ENCODE peak calls at places on chromosomes 6 and 20, in six cellular contexts. One of them, this sample, is unnamed.

GRCh38 chr6:149190228-149190831 is 127.2 kb upstream of the TAB2 start:
- DNase-seq in AG08396: no peak
- DNase-seq in astrocyte of the cerebellum: no peak
- DNase-seq in CD4-positive, alpha-beta memory T cell: peak
- DNase-seq in WERI-Rb-1: peak
- DNase-seq in stimulated activated effector memory CD8-positive, alpha-beta T cell treated with anti-CD3 and anti-CD28 coated beads, Interleukin-12 subunit alpha, Interleukin-12 subunit beta, amount 100 ng/mL, for 72 hours: no peak
- DNase-seq in this sample: no peak

GRCh38 chr6:129207832-129208231 is 324.9 kb downstream of the LAMA2 start:
- DNase-seq in AG08396: no peak
- DNase-seq in astrocyte of the cerebellum: no peak
- DNase-seq in CD4-positive, alpha-beta memory T cell: no peak
- DNase-seq in WERI-Rb-1: no peak
- DNase-seq in stimulated activated effector memory CD8-positive, alpha-beta T cell treated with anti-CD3 and anti-CD28 coated beads, Interleukin-12 subunit alpha, Interleukin-12 subunit beta, amount 100 ng/mL, for 72 hours: no peak
- DNase-seq in this sample: no peak

GRCh38 chr6:107418118-107418517 is 41.2 kb downstream of the PDSS2 start:
- DNase-seq in AG08396: peak
- DNase-seq in astrocyte of the cerebellum: no peak
- DNase-seq in CD4-positive, alpha-beta memory T cell: no peak
- DNase-seq in WERI-Rb-1: peak
- DNase-seq in stimulated activated effector memory CD8-positive, alpha-beta T cell treated with anti-CD3 and anti-CD28 coated beads, Interleukin-12 subunit alpha, Interleukin-12 subunit beta, amount 100 ng/mL, for 72 hours: no peak
- DNase-seq in this sample: no peak

GRCh38 chr20:23120261-23120660 is 34.1 kb upstream of the CD93 start:
- DNase-seq in AG08396: no peak
- DNase-seq in astrocyte of the cerebellum: no peak
- DNase-seq in CD4-positive, alpha-beta memory T cell: no peak
- DNase-seq in WERI-Rb-1: no peak
- DNase-seq in stimulated activated effector memory CD8-positive, alpha-beta T cell treated with anti-CD3 and anti-CD28 coated beads, Interleukin-12 subunit alpha, Interleukin-12 subunit beta, amount 100 ng/mL, for 72 hours: no peak
- DNase-seq in this sample: no peak

GRCh38 chr6:43798688-43799444 is 28.9 kb downstream of the VEGFA start:
- DNase-seq in AG08396: peak
- DNase-seq in astrocyte of the cerebellum: no peak
- DNase-seq in CD4-positive, alpha-beta memory T cell: no peak
- DNase-seq in WERI-Rb-1: peak
- DNase-seq in stimulated activated effector memory CD8-positive, alpha-beta T cell treated with anti-CD3 and anti-CD28 coated beads, Interleukin-12 subunit alpha, Interleukin-12 subunit beta, amount 100 ng/mL, for 72 hours: no peak
- DNase-seq in this sample: no peak

GRCh38 chr20:34546751-34547181 is 11.8 kb upstream of the MAP1LC3A start:
- DNase-seq in AG08396: no peak
- DNase-seq in astrocyte of the cerebellum: no peak
- DNase-seq in CD4-positive, alpha-beta memory T cell: no peak
- DNase-seq in WERI-Rb-1: peak
- DNase-seq in stimulated activated effector memory CD8-positive, alpha-beta T cell treated with anti-CD3 and anti-CD28 coated beads, Interleukin-12 subunit alpha, Interleukin-12 subunit beta, amount 100 ng/mL, for 72 hours: no peak
- DNase-seq in this sample: no peak

GRCh38 chr6:138467901-138468300 is 31.4 kb downstream of the NHSL1 start:
- DNase-seq in AG08396: no peak
- DNase-seq in astrocyte of the cerebellum: no peak
- DNase-seq in CD4-positive, alpha-beta memory T cell: no peak
- DNase-seq in WERI-Rb-1: no peak
- DNase-seq in stimulated activated effector memory CD8-positive, alpha-beta T cell treated with anti-CD3 and anti-CD28 coated beads, Interleukin-12 subunit alpha, Interleukin-12 subunit beta, amount 100 ng/mL, for 72 hours: no peak
- DNase-seq in this sample: no peak

GRCh38 chr20:44336725-44337380 is at the start of gene R3HDML:
- DNase-seq in AG08396: no peak
- DNase-seq in astrocyte of the cerebellum: no peak
- DNase-seq in CD4-positive, alpha-beta memory T cell: no peak
- DNase-seq in WERI-Rb-1: no peak
- DNase-seq in stimulated activated effector memory CD8-positive, alpha-beta T cell treated with anti-CD3 and anti-CD28 coated beads, Interleukin-12 subunit alpha, Interleukin-12 subunit beta, amount 100 ng/mL, for 72 hours: no peak
- DNase-seq in this sample: no peak

GRCh38 chr20:40945754-40946451 is 82.7 kb upstream of the TOP1 start:
- DNase-seq in AG08396: peak
- DNase-seq in astrocyte of the cerebellum: peak
- DNase-seq in CD4-positive, alpha-beta memory T cell: no peak
- DNase-seq in WERI-Rb-1: peak
- DNase-seq in stimulated activated effector memory CD8-positive, alpha-beta T cell treated with anti-CD3 and anti-CD28 coated beads, Interleukin-12 subunit alpha, Interleukin-12 subunit beta, amount 100 ng/mL, for 72 hours: no peak
- DNase-seq in this sample: no peak

GRCh38 chr6:134604014-134604676 is 286.2 kb upstream of the SGK1 start:
- DNase-seq in AG08396: no peak
- DNase-seq in astrocyte of the cerebellum: no peak
- DNase-seq in CD4-positive, alpha-beta memory T cell: no peak
- DNase-seq in WERI-Rb-1: no peak
- DNase-seq in stimulated activated effector memory CD8-positive, alpha-beta T cell treated with anti-CD3 and anti-CD28 coated beads, Interleukin-12 subunit alpha, Interleukin-12 subunit beta, amount 100 ng/mL, for 72 hours: no peak
- DNase-seq in this sample: no peak

GRCh38 chr20:57459278-57459677 is 65.7 kb downstream of the CTCFL start:
- DNase-seq in AG08396: no peak
- DNase-seq in astrocyte of the cerebellum: no peak
- DNase-seq in CD4-positive, alpha-beta memory T cell: no peak
- DNase-seq in WERI-Rb-1: no peak
- DNase-seq in stimulated activated effector memory CD8-positive, alpha-beta T cell treated with anti-CD3 and anti-CD28 coated beads, Interleukin-12 subunit alpha, Interleukin-12 subunit beta, amount 100 ng/mL, for 72 hours: no peak
- DNase-seq in this sample: no peak

GRCh38 chr20:23640873-23641667 is 3.3 kb upstream of the CST3 start:
- DNase-seq in AG08396: no peak
- DNase-seq in astrocyte of the cerebellum: no peak
- DNase-seq in CD4-positive, alpha-beta memory T cell: no peak
- DNase-seq in WERI-Rb-1: no peak
- DNase-seq in stimulated activated effector memory CD8-positive, alpha-beta T cell treated with anti-CD3 and anti-CD28 coated beads, Interleukin-12 subunit alpha, Interleukin-12 subunit beta, amount 100 ng/mL, for 72 hours: no peak
- DNase-seq in this sample: no peak

GRCh38 chr6:127924440-127924839 is 23.6 kb upstream of the THEMIS start:
- DNase-seq in AG08396: no peak
- DNase-seq in astrocyte of the cerebellum: peak
- DNase-seq in CD4-positive, alpha-beta memory T cell: no peak
- DNase-seq in WERI-Rb-1: no peak
- DNase-seq in stimulated activated effector memory CD8-positive, alpha-beta T cell treated with anti-CD3 and anti-CD28 coated beads, Interleukin-12 subunit alpha, Interleukin-12 subunit beta, amount 100 ng/mL, for 72 hours: no peak
- DNase-seq in this sample: no peak

GRCh38 chr6:141261016-141261671 is 871.6 kb upstream of the GJE1 start:
- DNase-seq in AG08396: no peak
- DNase-seq in astrocyte of the cerebellum: no peak
- DNase-seq in CD4-positive, alpha-beta memory T cell: no peak
- DNase-seq in WERI-Rb-1: no peak
- DNase-seq in stimulated activated effector memory CD8-positive, alpha-beta T cell treated with anti-CD3 and anti-CD28 coated beads, Interleukin-12 subunit alpha, Interleukin-12 subunit beta, amount 100 ng/mL, for 72 hours: no peak
- DNase-seq in this sample: no peak

GRCh38 chr20:59515013-59515905 is 89.1 kb upstream of the PHACTR3 start:
- DNase-seq in AG08396: peak
- DNase-seq in astrocyte of the cerebellum: no peak
- DNase-seq in CD4-positive, alpha-beta memory T cell: no peak
- DNase-seq in WERI-Rb-1: peak
- DNase-seq in stimulated activated effector memory CD8-positive, alpha-beta T cell treated with anti-CD3 and anti-CD28 coated beads, Interleukin-12 subunit alpha, Interleukin-12 subunit beta, amount 100 ng/mL, for 72 hours: no peak
- DNase-seq in this sample: no peak

GRCh38 chr6:170404036-170404435 is 97.5 kb downstream of the FAM120B start:
- DNase-seq in AG08396: no peak
- DNase-seq in astrocyte of the cerebellum: no peak
- DNase-seq in CD4-positive, alpha-beta memory T cell: no peak
- DNase-seq in WERI-Rb-1: no peak
- DNase-seq in stimulated activated effector memory CD8-positive, alpha-beta T cell treated with anti-CD3 and anti-CD28 coated beads, Interleukin-12 subunit alpha, Interleukin-12 subunit beta, amount 100 ng/mL, for 72 hours: no peak
- DNase-seq in this sample: no peak

GRCh38 chr6:30100585-30101422 is 12.1 kb downstream of the TRIM31 start:
- DNase-seq in AG08396: peak
- DNase-seq in astrocyte of the cerebellum: no peak
- DNase-seq in CD4-positive, alpha-beta memory T cell: no peak
- DNase-seq in WERI-Rb-1: peak
- DNase-seq in stimulated activated effector memory CD8-positive, alpha-beta T cell treated with anti-CD3 and anti-CD28 coated beads, Interleukin-12 subunit alpha, Interleukin-12 subunit beta, amount 100 ng/mL, for 72 hours: no peak
- DNase-seq in this sample: no peak

GRCh38 chr6:153511896-153512496 is 380.9 kb upstream of the RGS17 start:
- DNase-seq in AG08396: peak
- DNase-seq in astrocyte of the cerebellum: no peak
- DNase-seq in CD4-positive, alpha-beta memory T cell: no peak
- DNase-seq in WERI-Rb-1: no peak
- DNase-seq in stimulated activated effector memory CD8-positive, alpha-beta T cell treated with anti-CD3 and anti-CD28 coated beads, Interleukin-12 subunit alpha, Interleukin-12 subunit beta, amount 100 ng/mL, for 72 hours: no peak
- DNase-seq in this sample: peak

GRCh38 chr6:133630651-133631050 is 258.3 kb upstream of the TCF21 start:
- DNase-seq in AG08396: no peak
- DNase-seq in astrocyte of the cerebellum: peak
- DNase-seq in CD4-positive, alpha-beta memory T cell: no peak
- DNase-seq in WERI-Rb-1: no peak
- DNase-seq in stimulated activated effector memory CD8-positive, alpha-beta T cell treated with anti-CD3 and anti-CD28 coated beads, Interleukin-12 subunit alpha, Interleukin-12 subunit beta, amount 100 ng/mL, for 72 hours: no peak
- DNase-seq in this sample: no peak

GRCh38 chr6:110181131-110182027 is 1.2 kb downstream of the CDC40 start:
- DNase-seq in AG08396: no peak
- DNase-seq in astrocyte of the cerebellum: no peak
- DNase-seq in CD4-positive, alpha-beta memory T cell: no peak
- DNase-seq in WERI-Rb-1: no peak
- DNase-seq in stimulated activated effector memory CD8-positive, alpha-beta T cell treated with anti-CD3 and anti-CD28 coated beads, Interleukin-12 subunit alpha, Interleukin-12 subunit beta, amount 100 ng/mL, for 72 hours: peak
- DNase-seq in this sample: no peak

GRCh38 chr6:81362246-81362645 is 390.2 kb downstream of the TENT5A start:
- DNase-seq in AG08396: no peak
- DNase-seq in astrocyte of the cerebellum: peak
- DNase-seq in CD4-positive, alpha-beta memory T cell: no peak
- DNase-seq in WERI-Rb-1: no peak
- DNase-seq in stimulated activated effector memory CD8-positive, alpha-beta T cell treated with anti-CD3 and anti-CD28 coated beads, Interleukin-12 subunit alpha, Interleukin-12 subunit beta, amount 100 ng/mL, for 72 hours: no peak
- DNase-seq in this sample: peak

GRCh38 chr6:113122060-113122459 is 735.1 kb upstream of the MARCKS start:
- DNase-seq in AG08396: peak
- DNase-seq in astrocyte of the cerebellum: peak
- DNase-seq in CD4-positive, alpha-beta memory T cell: no peak
- DNase-seq in WERI-Rb-1: no peak
- DNase-seq in stimulated activated effector memory CD8-positive, alpha-beta T cell treated with anti-CD3 and anti-CD28 coated beads, Interleukin-12 subunit alpha, Interleukin-12 subunit beta, amount 100 ng/mL, for 72 hours: no peak
- DNase-seq in this sample: no peak

GRCh38 chr20:61683721-61684120 is 382.0 kb downstream of the TAF4 start:
- DNase-seq in AG08396: no peak
- DNase-seq in astrocyte of the cerebellum: no peak
- DNase-seq in CD4-positive, alpha-beta memory T cell: no peak
- DNase-seq in WERI-Rb-1: no peak
- DNase-seq in stimulated activated effector memory CD8-positive, alpha-beta T cell treated with anti-CD3 and anti-CD28 coated beads, Interleukin-12 subunit alpha, Interleukin-12 subunit beta, amount 100 ng/mL, for 72 hours: no peak
- DNase-seq in this sample: no peak

GRCh38 chr20:59120919-59121318 is 42.7 kb upstream of the ZNF831 start:
- DNase-seq in AG08396: no peak
- DNase-seq in astrocyte of the cerebellum: no peak
- DNase-seq in CD4-positive, alpha-beta memory T cell: peak
- DNase-seq in WERI-Rb-1: no peak
- DNase-seq in stimulated activated effector memory CD8-positive, alpha-beta T cell treated with anti-CD3 and anti-CD28 coated beads, Interleukin-12 subunit alpha, Interleukin-12 subunit beta, amount 100 ng/mL, for 72 hours: no peak
- DNase-seq in this sample: no peak

GRCh38 chr20:34579191-34579661 is 20.7 kb downstream of the MAP1LC3A start:
- DNase-seq in AG08396: peak
- DNase-seq in astrocyte of the cerebellum: peak
- DNase-seq in CD4-positive, alpha-beta memory T cell: no peak
- DNase-seq in WERI-Rb-1: peak
- DNase-seq in stimulated activated effector memory CD8-positive, alpha-beta T cell treated with anti-CD3 and anti-CD28 coated beads, Interleukin-12 subunit alpha, Interleukin-12 subunit beta, amount 100 ng/mL, for 72 hours: no peak
- DNase-seq in this sample: no peak

GRCh38 chr20:38658879-38659612 is 57.4 kb downstream of the ARHGAP40 start:
- DNase-seq in AG08396: peak
- DNase-seq in astrocyte of the cerebellum: no peak
- DNase-seq in CD4-positive, alpha-beta memory T cell: no peak
- DNase-seq in WERI-Rb-1: peak
- DNase-seq in stimulated activated effector memory CD8-positive, alpha-beta T cell treated with anti-CD3 and anti-CD28 coated beads, Interleukin-12 subunit alpha, Interleukin-12 subunit beta, amount 100 ng/mL, for 72 hours: no peak
- DNase-seq in this sample: no peak

GRCh38 chr6:33633462-33634158 is 12.5 kb downstream of the ITPR3 start:
- DNase-seq in AG08396: peak
- DNase-seq in astrocyte of the cerebellum: no peak
- DNase-seq in CD4-positive, alpha-beta memory T cell: peak
- DNase-seq in WERI-Rb-1: peak
- DNase-seq in stimulated activated effector memory CD8-positive, alpha-beta T cell treated with anti-CD3 and anti-CD28 coated beads, Interleukin-12 subunit alpha, Interleukin-12 subunit beta, amount 100 ng/mL, for 72 hours: peak
- DNase-seq in this sample: no peak

GRCh38 chr20:61223121-61223520 is 28.9 kb upstream of the CDH4 start:
- DNase-seq in AG08396: no peak
- DNase-seq in astrocyte of the cerebellum: no peak
- DNase-seq in CD4-positive, alpha-beta memory T cell: no peak
- DNase-seq in WERI-Rb-1: no peak
- DNase-seq in stimulated activated effector memory CD8-positive, alpha-beta T cell treated with anti-CD3 and anti-CD28 coated beads, Interleukin-12 subunit alpha, Interleukin-12 subunit beta, amount 100 ng/mL, for 72 hours: no peak
- DNase-seq in this sample: no peak

GRCh38 chr6:112640895-112641294 is 293.8 kb downstream of the RFPL4B start:
- DNase-seq in AG08396: no peak
- DNase-seq in astrocyte of the cerebellum: peak
- DNase-seq in CD4-positive, alpha-beta memory T cell: no peak
- DNase-seq in WERI-Rb-1: no peak
- DNase-seq in stimulated activated effector memory CD8-positive, alpha-beta T cell treated with anti-CD3 and anti-CD28 coated beads, Interleukin-12 subunit alpha, Interleukin-12 subunit beta, amount 100 ng/mL, for 72 hours: no peak
- DNase-seq in this sample: no peak

GRCh38 chr20:14727485-14728170 is 390.2 kb upstream of the FLRT3 start:
- DNase-seq in AG08396: no peak
- DNase-seq in astrocyte of the cerebellum: no peak
- DNase-seq in CD4-positive, alpha-beta memory T cell: no peak
- DNase-seq in WERI-Rb-1: no peak
- DNase-seq in stimulated activated effector memory CD8-positive, alpha-beta T cell treated with anti-CD3 and anti-CD28 coated beads, Interleukin-12 subunit alpha, Interleukin-12 subunit beta, amount 100 ng/mL, for 72 hours: no peak
- DNase-seq in this sample: no peak

GRCh38 chr6:89369009-89369408 is 16.5 kb upstream of the UBE2J1 start:
- DNase-seq in AG08396: peak
- DNase-seq in astrocyte of the cerebellum: no peak
- DNase-seq in CD4-positive, alpha-beta memory T cell: no peak
- DNase-seq in WERI-Rb-1: peak
- DNase-seq in stimulated activated effector memory CD8-positive, alpha-beta T cell treated with anti-CD3 and anti-CD28 coated beads, Interleukin-12 subunit alpha, Interleukin-12 subunit beta, amount 100 ng/mL, for 72 hours: no peak
- DNase-seq in this sample: peak